ENCODE peak calls at places on chromosome X, in six cellular contexts. V is C1 segment of cervical spinal cord; R is stimulated activated naive CD4-positive, alpha-beta T cell treated with Interleukin-2 at 50 U/mL for 16 hours; J is WTC11; U is iPS DF 6.9; S is NCI-H1105. O is an unnamed sample.

GRCh38 chrX:57156397-57157049 is 19.3 kb upstream of the SPIN2A start:
- DNase-seq in J (peak), V (no peak), S (peak), R (no peak), U (no peak), O (peak)

GRCh38 chrX:95505721-95506120 is 1178.9 kb upstream of the DIAPH2 start:
- DNase-seq in V (no peak), J (no peak), U (peak), S (no peak), R (no peak), O (no peak)

GRCh38 chrX:130803537-130803936 is 99.5 kb downstream of the ENOX2 start:
- DNase-seq in V (no peak), R (no peak), U (no peak), J (no peak), S (no peak), O (no peak)

GRCh38 chrX:21745756-21746155 is 12.2 kb downstream of the SMPX start:
- DNase-seq in J (peak), U (no peak), R (peak), S (no peak), V (no peak), O (peak)

GRCh38 chrX:39205467-39205866 is 404.2 kb downstream of the MID1IP1 start:
- DNase-seq in S (no peak), V (no peak), R (no peak), J (no peak), U (no peak), O (no peak)

GRCh38 chrX:68433155-68433980 is at the start of gene OPHN1:
- DNase-seq in R (no peak), J (peak), U (peak), V (peak), S (peak), O (no peak)

GRCh38 chrX:50072110-50072509 is 128.7 kb downstream of the AKAP4 start:
- DNase-seq in R (no peak), V (no peak), S (no peak), J (no peak), U (no peak), O (no peak)

GRCh38 chrX:103688949-103689348 is 2.5 kb upstream of the MORF4L2 start:
- DNase-seq in U (no peak), V (no peak), S (peak), J (no peak), R (no peak), O (peak)

GRCh38 chrX:112888916-112889315 is 48.3 kb upstream of the AMOT start:
- DNase-seq in U (no peak), V (no peak), S (no peak), J (no peak), R (no peak), O (peak)

GRCh38 chrX:16177260-16177659 is 10.0 kb downstream of the MAGEB17 start:
- DNase-seq in R (no peak), S (no peak), U (no peak), J (no peak), V (no peak), O (no peak)